ENCODE peak calls at places on chromosomes 4 and X, in nine cellular contexts. R is adrenal gland, B is stomach, V is right lobe of liver, L is IMR-90, Z is lower leg skin, Q is esophagus muscularis mucosa, I is H54, D is ovary. M is an unnamed sample.
A peak's percentile ranks its signal among the peaks of the same experiment; 100 is the strongest.

GRCh38 chr4:100391913-100392312 is 125.9 kb downstream of the EMCN start:
- DNase-seq in R (no peak), B (no peak), V (no peak), L (peak; percentile 43), Z (no peak), Q (no peak), I (no peak), D (no peak), M (no peak)

GRCh38 chrX:24203072-24203808 is 53.7 kb downstream of the ZFX start:
- DNase-seq in R (no peak), B (no peak), V (no peak), L (no peak), Z (no peak), Q (no peak), I (no peak), D (no peak), M (no peak)

GRCh38 chr4:181909368-181909767 is 333.8 kb upstream of the TENM3 start:
- DNase-seq in R (peak; percentile 3), B (no peak), V (no peak), L (peak; percentile 91), Z (no peak), Q (no peak), I (no peak), D (no peak), M (no peak)

GRCh38 chrX:630922-631496 is 418 bp downstream of the SHOX start:
- DNase-seq in R (no peak), B (no peak), V (peak; percentile 31), L (no peak), Z (no peak), Q (peak; percentile 7), I (no peak), D (no peak), M (no peak)

GRCh38 chrX:1190596-1191145 is 21.8 kb downstream of the CRLF2 start:
- DNase-seq in R (no peak), B (no peak), V (peak; percentile 22), L (no peak), Z (no peak), Q (peak; percentile 55), I (no peak), D (no peak), M (no peak)

GRCh38 chr4:55834086-55834795 is 14.7 kb downstream of the EXOC1L start:
- DNase-seq in R (no peak), B (no peak), V (no peak), L (no peak), Z (no peak), Q (no peak), I (no peak), D (no peak), M (no peak)

GRCh38 chrX:138128025-138128671 is 562.2 kb downstream of the ZIC3 start:
- DNase-seq in R (peak; percentile 7), B (no peak), V (no peak), L (peak; percentile 11), Z (peak; percentile 9), Q (no peak), I (no peak), D (no peak), M (peak; percentile 1)

GRCh38 chrX:15718283-15718970 is 19.6 kb upstream of the CA5B start:
- DNase-seq in R (no peak), B (no peak), V (no peak), L (no peak), Z (no peak), Q (no peak), I (no peak), D (no peak), M (no peak)

GRCh38 chr4:182478475-182478874 is 235.3 kb downstream of the TENM3 start:
- DNase-seq in R (no peak), B (no peak), V (no peak), L (peak; percentile 59), Z (no peak), Q (no peak), I (peak; percentile 1), D (no peak), M (no peak)

GRCh38 chr4:10003666-10004065 is 17.6 kb downstream of the SLC2A9 start:
- DNase-seq in R (no peak), B (no peak), V (no peak), L (no peak), Z (no peak), Q (no peak), I (no peak), D (no peak), M (no peak)

GRCh38 chr4:21512351-21512750 is 436.2 kb downstream of the KCNIP4 start:
- DNase-seq in R (peak; percentile 5), B (no peak), V (no peak), L (peak; percentile 4), Z (no peak), Q (no peak), I (no peak), D (no peak), M (no peak)

GRCh38 chr4:54423066-54423465 is 194.0 kb downstream of the PDGFRA start:
- DNase-seq in R (no peak), B (no peak), V (no peak), L (peak; percentile 59), Z (no peak), Q (no peak), I (peak; percentile 9), D (no peak), M (no peak)

GRCh38 chrX:135328421-135329005 is 19.2 kb downstream of the ETDC start:
- DNase-seq in R (no peak), B (no peak), V (no peak), L (peak; percentile 20), Z (no peak), Q (no peak), I (no peak), D (no peak), M (no peak)

GRCh38 chrX:38108364-38108763 is 102.0 kb downstream of the SYTL5 start:
- DNase-seq in R (no peak), B (no peak), V (no peak), L (peak; percentile 28), Z (no peak), Q (no peak), I (no peak), D (no peak), M (no peak)

DNA sequence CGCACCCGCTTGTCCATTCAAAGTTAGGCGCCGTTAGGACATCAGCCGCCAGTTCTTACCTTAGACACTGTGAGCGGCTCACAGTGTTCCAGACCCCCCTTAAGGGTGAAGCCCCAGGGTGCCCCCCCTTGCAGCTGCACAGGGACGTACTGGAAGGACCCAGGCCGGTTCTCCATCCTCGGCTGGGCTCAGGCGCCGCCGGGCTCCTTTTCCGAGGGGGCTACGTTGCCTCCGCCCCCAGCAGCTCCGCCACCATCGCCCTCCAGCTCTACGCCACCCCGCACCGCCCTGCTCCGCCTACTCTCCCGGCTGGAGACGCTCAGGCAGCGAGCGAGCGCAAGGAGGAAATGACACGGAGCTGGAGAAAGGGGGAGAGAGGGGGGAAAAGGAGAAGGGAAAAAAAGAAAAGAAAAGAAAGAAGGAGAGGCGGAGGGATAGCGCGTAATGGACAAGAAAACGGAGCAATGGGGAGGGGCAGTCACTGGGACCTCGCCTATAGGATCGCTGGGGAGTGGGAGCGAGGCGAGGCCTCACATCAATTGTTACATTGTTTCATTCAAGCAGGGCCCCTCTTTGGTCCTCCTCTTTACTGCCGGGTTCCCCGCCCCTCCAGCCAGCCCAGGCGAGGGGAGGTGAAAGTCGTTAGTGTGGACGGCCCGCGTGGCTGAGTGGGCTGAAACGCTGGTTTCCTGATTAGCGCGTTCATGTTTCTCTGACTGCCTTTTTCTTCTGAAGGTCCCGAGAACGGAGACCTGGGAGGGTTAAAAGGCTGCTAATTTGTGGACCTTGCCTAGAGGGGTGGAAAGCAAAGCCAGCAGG is at the start of gene SHROOM4:
- DNase-seq in R (peak; percentile 42), B (peak; percentile 28), V (peak; percentile 45), L (peak; percentile 58), Z (no peak), Q (no peak), I (no peak), D (peak; percentile 24), M (no peak)
- TF ChIP-seq POLR2A in R (peak; percentile 45), B (no peak), V (no peak), L (no peak), Z (no peak), Q (no peak), I (no peak), D (no peak), M (no peak)

DNA sequence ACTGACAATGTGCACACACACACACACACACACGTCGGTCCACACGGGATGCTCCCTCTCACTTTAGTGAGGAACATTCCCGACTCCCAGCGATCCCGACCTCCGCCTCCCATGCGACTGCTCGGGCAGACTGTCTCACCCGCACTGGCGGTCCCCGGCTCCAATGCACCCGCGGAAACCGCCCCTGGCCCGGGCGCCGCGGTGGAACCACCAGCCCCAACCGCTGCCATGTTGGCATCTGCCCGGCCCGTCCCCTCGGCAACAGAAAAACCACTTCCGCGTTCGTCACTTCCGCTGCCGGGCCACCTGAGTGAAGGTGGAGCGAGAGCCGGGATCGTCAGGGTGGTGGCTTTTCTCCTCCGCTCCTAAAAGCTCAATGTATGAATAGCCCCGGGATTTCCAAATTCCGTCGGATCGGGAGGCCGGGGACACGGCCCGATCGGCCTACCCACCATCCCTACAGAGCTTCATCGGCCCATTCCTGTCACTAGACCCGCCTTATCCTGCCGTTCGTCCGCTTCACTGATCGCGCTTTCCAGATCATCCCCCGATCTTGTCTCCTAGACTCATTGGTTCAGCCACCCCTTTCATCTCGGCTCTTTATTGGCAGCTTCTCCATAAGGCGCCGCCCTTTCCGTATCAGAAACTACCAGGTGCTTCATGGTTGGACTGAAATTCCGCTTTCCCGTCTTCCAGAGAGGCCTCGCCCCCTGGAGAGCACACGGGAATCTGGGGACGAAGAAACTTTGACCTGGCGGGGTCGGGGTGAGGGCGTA is at the start of gene SLC35A2:
- DNase-seq in R (peak; percentile 83), B (peak; percentile 88), V (peak; percentile 86), L (peak; percentile 64), Z (peak; percentile 73), Q (no peak), I (no peak), D (peak; percentile 81), M (peak; percentile 75)
- TF ChIP-seq POLR2A in R (peak; percentile 67), B (no peak), V (peak; percentile 59), L (peak; percentile 81), Z (peak; percentile 17), Q (peak; percentile 45), I (peak; percentile 56), D (peak; percentile 51), M (peak; percentile 71)

DNA sequence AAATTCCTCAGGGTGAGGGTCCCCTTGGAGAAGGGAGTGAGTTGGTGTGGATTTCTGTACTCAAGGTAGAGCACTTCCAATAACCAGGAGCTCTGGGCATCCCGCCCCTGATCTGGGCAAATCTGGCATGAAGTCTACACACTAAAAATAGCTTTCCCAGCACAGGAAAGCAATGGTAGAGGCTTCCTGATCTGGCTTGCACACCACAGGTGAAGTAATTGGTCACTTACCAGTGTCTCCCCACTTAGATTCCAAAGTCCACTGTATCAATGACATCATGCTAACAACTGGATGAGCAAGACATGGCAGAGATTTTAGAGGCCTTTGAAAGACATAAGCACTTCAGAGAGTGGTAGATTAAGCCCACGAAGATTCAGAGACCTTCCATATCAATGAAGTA is 17.8 kb upstream of the IDS start:
- DNase-seq in R (no peak), B (no peak), V (no peak), L (no peak), Z (no peak), Q (no peak), I (no peak), D (no peak), M (no peak)
- TF ChIP-seq POLR2A in R (no peak), B (no peak), V (no peak), L (no peak), Z (no peak), Q (no peak), I (no peak), D (no peak), M (no peak)

GRCh38 chr4:133270021-133270570 is 121.0 kb downstream of the PCDH10 start:
- DNase-seq in R (no peak), B (no peak), V (no peak), L (no peak), Z (no peak), Q (no peak), I (no peak), D (no peak), M (no peak)
- TF ChIP-seq POLR2A in R (no peak), B (no peak), V (no peak), L (no peak), Z (no peak), Q (no peak), I (no peak), D (no peak), M (no peak)

M was measured in GM12892.